ENCODE peak calls at places on chromosome 17, in four cellular contexts. B is A549, I is K562, J is HepG2. T is an unnamed sample.
A peak's percentile ranks its signal among the peaks of the same experiment; 100 is the strongest.

GRCh38 chr17:20721151-20721550 is 141.6 kb downstream of the CDRT15L2 start:
- DNase-seq in J (no peak), B (no peak), I (no peak), T (no peak)

GRCh38 chr17:13002761-13003453 is 14.9 kb downstream of the ELAC2 start:
- DNase-seq in B (peak; percentile 80), J (peak; percentile 59), I (peak; percentile 63), T (peak; percentile 83)

GRCh38 chr17:34384822-34385605 is 22.0 kb upstream of the CCL1 start:
- DNase-seq in J (no peak), B (no peak), I (no peak), T (no peak)

GRCh38 chr17:11701906-11702305 is 103.6 kb downstream of the DNAH9 start:
- DNase-seq in I (no peak), B (no peak), J (no peak), T (no peak)

GRCh38 chr17:43979011-43979410 is 25.3 kb upstream of the PYY start:
- DNase-seq in I (no peak), J (no peak), B (no peak), T (no peak)

GRCh38 chr17:29929006-29929543 is 953 bp downstream of the SSH2 start:
- DNase-seq in I (peak; percentile 40), J (peak; percentile 21), B (no peak), T (no peak)

GRCh38 chr17:15740570-15741120 is 8.6 kb downstream of the TBC1D26 start:
- DNase-seq in I (no peak), B (no peak), J (no peak), T (no peak)

GRCh38 chr17:34656801-34657200 is 77.4 kb downstream of the TMEM132E start:
- DNase-seq in I (no peak), J (no peak), B (no peak), T (no peak)

GRCh38 chr17:7136266-7136877 is 21.8 kb upstream of the ASGR2 start:
- DNase-seq in J (peak; percentile 63), B (peak; percentile 72), I (peak; percentile 72), T (peak; percentile 80)

GRCh38 chr17:40304464-40304863 is 4.5 kb upstream of the RARA start:
- DNase-seq in I (no peak), B (no peak), J (no peak), T (no peak)

GRCh38 chr17:39677581-39678339 is 9.5 kb downstream of the PNMT start:
- DNase-seq in I (no peak), B (no peak), J (no peak), T (no peak)

GRCh38 chr17:56819431-56820145 is 14.1 kb downstream of the C17orf67 start:
- DNase-seq in J (peak; percentile 89), B (peak; percentile 91), I (peak; percentile 84), T (peak; percentile 85)

GRCh38 chr17:37844158-37844976 is 79.8 kb upstream of the TBC1D3K start:
- DNase-seq in I (peak; percentile 67), J (peak; percentile 56), B (peak; percentile 87), T (peak; percentile 88)

GRCh38 chr17:57672205-57672632 is 72.9 kb downstream of the CCDC182 start:
- DNase-seq in I (no peak), J (no peak), B (no peak), T (no peak)

GRCh38 chr17:792277-792676 is 10.1 kb downstream of the MRM3 start:
- DNase-seq in J (no peak), B (peak; percentile 31), I (no peak), T (no peak)

GRCh38 chr17:3448059-3448630 is 14.5 kb upstream of the OR1E2 start:
- DNase-seq in B (no peak), J (no peak), I (no peak), T (no peak)

GRCh38 chr17:3447625-3448024 is 14.0 kb upstream of the OR1E2 start:
- DNase-seq in I (peak; percentile 15), J (peak; percentile 6), B (no peak), T (peak; percentile 21)
- TF ChIP-seq HMGXB4 in I (no peak), J (no peak), B (no peak), T (no peak)

GRCh38 chr17:77327566-77328463 is 187.0 kb downstream of the SEC14L1 start:
- DNase-seq in I (no peak), B (no peak), J (no peak), T (peak; percentile 10)
- TF ChIP-seq HMGXB4 in I (no peak), B (no peak), J (no peak), T (no peak)

DNA sequence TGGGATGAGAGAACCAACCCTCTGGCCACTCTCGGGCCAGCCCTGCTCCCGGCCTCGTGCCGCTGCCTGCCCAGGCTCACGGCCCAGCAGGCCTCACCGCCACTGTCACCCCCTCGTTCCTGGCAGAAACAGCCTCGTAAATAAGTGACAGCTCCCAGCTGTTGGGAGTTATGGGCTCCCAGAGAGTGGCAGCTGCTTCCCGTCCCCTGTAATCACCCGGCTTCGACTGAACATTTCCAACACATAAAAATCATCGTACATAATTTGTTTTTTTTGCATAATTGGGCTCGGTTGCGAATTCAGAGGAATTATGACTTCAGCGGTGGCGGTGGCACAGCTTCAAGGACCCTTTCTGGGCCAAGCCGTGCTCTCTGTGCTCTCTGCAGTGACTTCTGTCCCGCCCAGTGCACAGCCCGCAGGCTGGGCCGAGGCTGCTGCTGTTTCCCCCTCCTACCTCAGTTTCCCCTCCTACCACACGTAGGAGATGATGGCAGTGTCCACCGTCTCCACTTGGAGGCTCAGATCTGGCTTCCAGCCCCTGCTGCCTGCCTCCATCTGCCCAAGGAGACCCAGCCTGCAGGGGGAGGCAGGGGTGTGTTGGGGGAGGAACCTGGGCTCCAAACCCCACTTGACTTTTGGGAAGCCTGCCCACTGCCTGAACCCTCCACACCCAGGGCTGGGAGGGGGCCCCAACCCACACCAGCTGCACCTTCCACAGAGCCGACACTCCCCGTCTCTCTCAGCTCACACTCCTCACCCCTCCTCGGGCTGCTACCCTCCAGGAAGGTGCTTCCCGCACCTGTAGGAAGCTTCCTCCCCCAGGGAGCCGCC is 84.9 kb downstream of the RTN4RL1 start:
- DNase-seq in J (no peak), I (no peak), B (no peak), T (no peak)
- TF ChIP-seq HMGXB4 in J (no peak), I (no peak), B (no peak), T (no peak)

GRCh38 chr17:64061157-64061898 is 40.9 kb upstream of the ICAM2 start:
- DNase-seq in B (no peak), J (no peak), I (no peak), T (no peak)
- TF ChIP-seq HMGXB4 in B (no peak), J (no peak), I (no peak), T (no peak)

GRCh38 chr17:82160081-82160480 is 52.6 kb downstream of the CCDC57 start:
- DNase-seq in J (no peak), B (no peak), I (no peak), T (no peak)
- TF ChIP-seq HMGXB4 in J (no peak), B (no peak), I (no peak), T (no peak)

GRCh38 chr17:66466933-66467367 is 164.5 kb downstream of the PRKCA start:
- DNase-seq in J (peak; percentile 92), I (peak; percentile 67), B (peak; percentile 97), T (no peak)
- TF ChIP-seq HMGXB4 in J (no peak), I (no peak), B (no peak), T (no peak)

GRCh38 chr17:41444640-41445039 is 3.9 kb upstream of the KRT38 start:
- DNase-seq in B (no peak), J (no peak), I (no peak), T (no peak)
- TF ChIP-seq HMGXB4 in B (no peak), J (no peak), I (no peak), T (no peak)

GRCh38 chr17:75088902-75089417 is 1.2 kb downstream of the SLC16A5 start:
- DNase-seq in I (peak; percentile 49), B (peak; percentile 77), J (peak; percentile 57), T (no peak)
- TF ChIP-seq HMGXB4 in I (no peak), B (no peak), J (no peak), T (no peak)

DNA sequence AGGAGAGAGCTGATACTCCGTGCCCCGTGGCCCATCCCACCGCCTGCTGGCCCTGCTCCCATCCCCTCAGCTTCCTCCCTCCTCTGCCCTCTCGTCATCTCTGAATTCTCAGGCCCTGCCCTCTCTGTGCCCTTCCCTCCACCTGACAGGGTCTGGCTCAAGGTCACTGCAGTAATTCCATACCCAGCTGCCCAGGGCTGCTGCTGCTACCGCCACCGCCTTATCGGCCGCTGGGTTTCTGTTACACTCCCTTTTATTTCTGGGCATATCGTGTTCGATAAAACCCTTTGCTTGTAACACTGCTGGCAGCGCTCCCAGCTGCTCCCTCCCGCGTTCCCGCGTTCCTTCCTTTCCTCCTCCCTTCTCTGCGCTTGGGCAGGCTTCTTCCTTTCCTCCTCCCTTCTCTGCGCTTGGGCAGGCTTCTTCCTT is 1.2 kb downstream of the EPN3 start:
- DNase-seq in I (no peak), B (no peak), J (no peak), T (no peak)
- TF ChIP-seq HMGXB4 in I (no peak), B (no peak), J (no peak), T (no peak)